ENCODE peak calls at places on chromosomes 4 and X, in seven cellular contexts. T is HCT116, N is K562, G is SK-N-SH, S is HepG2, O is H1, Y is GM12878. W is an unnamed sample.

GRCh38 chr4:15118281-15118680 is 116.0 kb downstream of the CPEB2 start:
- DNase-seq in Y (no peak), S (peak; percentile 62), N (no peak), G (no peak), O (no peak), T (no peak), W (no peak)

GRCh38 chrX:41406211-41406610 is 40.9 kb upstream of the NYX start:
- DNase-seq in O (no peak), S (no peak), G (no peak), N (no peak), T (no peak), Y (no peak), W (no peak)

GRCh38 chrX:23344208-23344903 is 9.7 kb downstream of the PTCHD1 start:
- DNase-seq in O (no peak), T (no peak), S (no peak), N (no peak), G (no peak), Y (no peak), W (no peak)

GRCh38 chr4:30912098-30912719 is 192.0 kb downstream of the PCDH7 start:
- DNase-seq in Y (no peak), N (no peak), O (no peak), S (no peak), T (no peak), G (no peak), W (peak; percentile 0)

GRCh38 chr4:112519689-112520597 is 4.0 kb upstream of the NEUROG2 start:
- DNase-seq in N (no peak), S (no peak), G (peak; percentile 35), T (no peak), O (peak; percentile 72), Y (no peak), W (no peak)

GRCh38 chr4:143348233-143349077 is 11.8 kb downstream of the GAB1 start:
- DNase-seq in S (no peak), N (no peak), O (no peak), G (no peak), Y (no peak), T (no peak), W (no peak)

GRCh38 chrX:72308566-72309296 is 3.0 kb upstream of the CITED1 start:
- DNase-seq in T (peak; percentile 34), S (peak; percentile 27), N (peak; percentile 61), Y (no peak), G (peak; percentile 92), O (peak; percentile 85), W (peak; percentile 32)

GRCh38 chr4:80171251-80171650 is 26.1 kb upstream of the PRDM8 start:
- DNase-seq in N (no peak), S (no peak), T (no peak), Y (no peak), O (no peak), G (no peak), W (no peak)

GRCh38 chr4:139950568-139950967 is 203.4 kb downstream of the MAML3 start:
- DNase-seq in O (no peak), N (no peak), G (no peak), Y (peak; percentile 83), S (no peak), T (no peak), W (no peak)

GRCh38 chr4:57037982-57038604 is 59.4 kb downstream of the POLR2B start:
- DNase-seq in Y (no peak), T (peak; percentile 23), N (peak; percentile 59), O (peak; percentile 93), S (peak; percentile 34), G (peak; percentile 72), W (peak; percentile 10)

GRCh38 chr4:24578364-24578763 is 6.0 kb downstream of the DHX15 start:
- DNase-seq in T (no peak), G (no peak), S (no peak), Y (no peak), O (no peak), N (no peak), W (no peak)

GRCh38 chr4:101140228-101140627 is 207.1 kb downstream of the PPP3CA start:
- DNase-seq in O (no peak), T (no peak), S (no peak), Y (no peak), N (no peak), G (peak; percentile 7), W (no peak)

GRCh38 chrX:18252644-18253359 is 32.1 kb upstream of the BEND2 start:
- DNase-seq in S (no peak), O (no peak), N (no peak), G (no peak), T (no peak), Y (no peak), W (no peak)

GRCh38 chrX:17547658-17548057 is 172.7 kb downstream of the NHS start:
- DNase-seq in G (no peak), S (peak; percentile 4), O (no peak), Y (peak; percentile 56), N (peak; percentile 8), T (peak; percentile 39), W (no peak)

GRCh38 chr4:182922551-182923284 is 5.5 kb upstream of the DCTD start:
- DNase-seq in G (no peak), S (no peak), O (no peak), T (no peak), N (no peak), Y (no peak), W (no peak)

GRCh38 chr4:77015390-77015789 is 60.4 kb downstream of the CCNI start:
- DNase-seq in Y (no peak), G (no peak), O (no peak), N (no peak), T (no peak), S (no peak), W (no peak)

GRCh38 chrX:54934890-54935289 is 14.3 kb downstream of the TRO start:
- DNase-seq in O (no peak), G (no peak), T (no peak), S (no peak), N (no peak), Y (no peak), W (no peak)

GRCh38 chrX:23720117-23720677 is 22.9 kb downstream of the ACOT9 start:
- DNase-seq in Y (no peak), N (no peak), T (no peak), G (no peak), O (no peak), S (no peak), W (no peak)

GRCh38 chr4:56426273-56426672 is 9.1 kb downstream of the PPAT start:
- DNase-seq in T (no peak), S (no peak), O (no peak), Y (no peak), G (no peak), N (no peak), W (no peak)

GRCh38 chr4:7863911-7864681 is 75.6 kb downstream of the AFAP1 start:
- DNase-seq in S (peak; percentile 14), G (no peak), O (no peak), T (no peak), Y (no peak), N (no peak), W (no peak)

DNA sequence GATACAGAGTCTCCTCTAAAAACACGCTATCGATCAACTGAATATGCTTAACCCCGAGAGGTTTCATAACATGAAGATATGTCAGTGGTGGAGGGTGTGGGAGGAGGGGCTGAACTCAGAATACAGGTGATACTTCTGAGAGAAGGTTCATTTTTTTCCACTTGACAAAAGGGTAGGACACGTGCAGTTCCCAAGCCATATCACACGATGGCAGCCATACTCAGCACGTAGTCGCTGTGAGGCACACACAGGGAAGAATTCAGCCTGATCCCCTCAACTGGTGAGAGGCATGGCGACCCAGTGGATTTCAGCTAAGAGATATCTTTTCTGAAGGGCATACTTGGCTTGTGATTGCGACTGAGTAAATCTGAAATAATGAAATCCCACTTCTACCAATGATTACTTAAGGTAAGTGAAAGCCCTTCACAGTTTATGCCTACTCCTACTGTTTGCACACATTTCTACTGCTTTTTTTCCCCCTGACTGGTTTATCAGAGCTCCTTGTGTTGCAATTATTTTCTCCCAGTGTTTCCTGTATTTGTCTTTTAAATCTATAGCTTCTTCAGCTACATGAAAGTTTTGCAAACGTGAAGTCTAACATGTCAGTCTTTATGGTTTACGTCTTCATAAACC is 133.1 kb downstream of the CORIN start:
- DNase-seq in S (peak; percentile 58), T (no peak), N (no peak), G (peak; percentile 58), Y (no peak), O (no peak), W (no peak)
- TF ChIP-seq JUND in S (no peak), T (no peak), N (no peak), G (no peak), Y (no peak), O (no peak), W (no peak)

GRCh38 chr4:174524242-174524641 is 2.0 kb upstream of the HPGD start:
- DNase-seq in N (peak; percentile 28), S (no peak), G (no peak), T (no peak), O (no peak), Y (no peak), W (no peak)
- TF ChIP-seq JUND in N (no peak), S (no peak), G (no peak), T (no peak), O (no peak), Y (no peak), W (no peak)

GRCh38 chrX:34734383-34734782 is 77.3 kb upstream of the TMEM47 start:
- DNase-seq in Y (no peak), S (no peak), G (no peak), N (no peak), T (no peak), O (no peak), W (no peak)
- TF ChIP-seq JUND in Y (no peak), S (no peak), G (no peak), N (no peak), T (no peak), O (no peak), W (no peak)

GRCh38 chrX:50495616-50496015 is 25.0 kb upstream of the DGKK start:
- DNase-seq in T (no peak), O (no peak), Y (no peak), N (no peak), S (no peak), G (no peak), W (no peak)
- TF ChIP-seq JUND in T (no peak), O (no peak), Y (no peak), N (no peak), S (no peak), G (no peak), W (no peak)

DNA sequence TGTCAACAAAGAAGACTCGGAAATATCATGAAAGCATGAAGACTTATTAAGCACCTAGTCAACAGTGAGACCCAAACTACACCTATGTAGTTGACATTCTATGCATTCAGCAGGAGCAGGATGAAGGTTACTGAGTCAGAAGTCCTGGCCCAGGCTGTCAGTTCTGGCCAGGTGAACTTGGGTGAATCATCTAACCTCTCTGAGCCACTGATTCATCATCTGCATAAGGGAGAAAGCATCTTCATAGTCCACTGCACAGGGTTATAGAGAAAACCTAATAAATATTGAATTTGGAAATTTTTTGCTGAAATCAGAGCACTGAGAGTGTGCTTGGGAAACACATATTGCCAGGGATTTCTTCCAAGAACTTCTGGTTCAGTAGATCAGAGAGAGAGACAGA is 296.0 kb upstream of the SFRP2 start:
- DNase-seq in T (no peak), N (no peak), G (no peak), S (no peak), O (no peak), Y (no peak), W (no peak)
- TF ChIP-seq JUND in T (peak; percentile 47), N (no peak), G (no peak), S (no peak), O (no peak), Y (no peak), W (no peak)

W was measured in T47D.